ENCODE peak calls at places on chromosome 16, in six cellular contexts. Y is ureter; T is stimulated activated effector memory CD8-positive, alpha-beta T cell treated with anti-CD3 and anti-CD28 coated beads, Interleukin-12 subunit alpha, Interleukin-12 subunit beta, amount 100 ng/mL, for 72 hours; Q is breast epithelium; V is cardiac muscle cell; H is erythroblast. X is an unnamed sample.

GRCh38 chr16:85360323-85361277 is 248.3 kb upstream of the CIBAR2 start:
- DNase-seq in Y (peak), T (no peak), Q (no peak), V (no peak), H (no peak), X (no peak)

GRCh38 chr16:50185005-50185505 is 31.9 kb downstream of the TENT4B start:
- DNase-seq in Y (no peak), T (no peak), Q (no peak), V (no peak), H (no peak), X (no peak)

GRCh38 chr16:1278456-1278855 is 22.6 kb downstream of the TPSD1 start:
- DNase-seq in Y (no peak), T (no peak), Q (no peak), V (no peak), H (no peak), X (no peak)

GRCh38 chr16:71214771-71215381 is 15.6 kb downstream of the HYDIN start:
- DNase-seq in Y (no peak), T (no peak), Q (no peak), V (peak), H (peak), X (no peak)

GRCh38 chr16:1491327-1491726 is 1.8 kb upstream of the TELO2 start:
- DNase-seq in Y (no peak), T (no peak), Q (no peak), V (no peak), H (no peak), X (no peak)

GRCh38 chr16:30075503-30076275 is at the start of gene PPP4C:
- DNase-seq in Y (peak), T (peak), Q (peak), V (peak), H (peak), X (peak)

GRCh38 chr16:87028481-87029320 is 288.5 kb downstream of the C16orf95 start:
- DNase-seq in Y (no peak), T (no peak), Q (no peak), V (no peak), H (no peak), X (no peak)

GRCh38 chr16:10339777-10340752 is 45.8 kb upstream of the ATF7IP2 start:
- DNase-seq in Y (no peak), T (no peak), Q (no peak), V (no peak), H (peak), X (no peak)

GRCh38 chr16:14104066-14104465 is 32.9 kb downstream of the MRTFB start:
- DNase-seq in Y (no peak), T (no peak), Q (no peak), V (no peak), H (no peak), X (no peak)

GRCh38 chr16:84281077-84281476 is 13.6 kb upstream of the WFDC1 start:
- DNase-seq in Y (no peak), T (no peak), Q (no peak), V (peak), H (peak), X (no peak)

GRCh38 chr16:914453-914852 is 56.3 kb downstream of the LMF1 start:
- DNase-seq in Y (no peak), T (no peak), Q (no peak), V (no peak), H (peak), X (no peak)

GRCh38 chr16:85649978-85650863 is 37.1 kb downstream of the GSE1 start:
- DNase-seq in Y (no peak), T (no peak), Q (no peak), V (no peak), H (no peak), X (no peak)

GRCh38 chr16:64459402-64459801 is 662.5 kb downstream of the CDH11 start:
- DNase-seq in Y (no peak), T (no peak), Q (no peak), V (no peak), H (no peak), X (no peak)

GRCh38 chr16:19118938-19119431 is 5.2 kb downstream of the ITPRIPL2 start:
- DNase-seq in Y (no peak), T (peak), Q (peak), V (no peak), H (peak), X (no peak)

GRCh38 chr16:70520612-70521297 is 2.6 kb downstream of the COG4 start:
- DNase-seq in Y (no peak), T (peak), Q (no peak), V (no peak), H (peak), X (no peak)

GRCh38 chr16:88119881-88120280 is 168.6 kb downstream of the BANP start:
- DNase-seq in Y (no peak), T (no peak), Q (no peak), V (no peak), H (no peak), X (no peak)

GRCh38 chr16:85196976-85197375 is 84.7 kb upstream of the CIBAR2 start:
- DNase-seq in Y (no peak), T (no peak), Q (no peak), V (no peak), H (no peak), X (no peak)

GRCh38 chr16:23187341-23187740 is 4.8 kb downstream of the SCNN1G start:
- DNase-seq in Y (no peak), T (no peak), Q (no peak), V (no peak), H (no peak), X (no peak)

GRCh38 chr16:8958344-8958808 is 5.3 kb downstream of the USP7 start:
- DNase-seq in Y (no peak), T (peak), Q (no peak), V (no peak), H (peak), X (no peak)

GRCh38 chr16:66991545-66992077 is 3.2 kb downstream of the CES4A start:
- DNase-seq in Y (no peak), T (no peak), Q (no peak), V (no peak), H (no peak), X (no peak)

GRCh38 chr16:49409121-49409520 is 35.5 kb downstream of the C16orf78 start:
- DNase-seq in Y (no peak), T (no peak), Q (no peak), V (no peak), H (no peak), X (no peak)

GRCh38 chr16:57024894-57025680 is 35.7 kb downstream of the NLRC5 start:
- DNase-seq in Y (no peak), T (no peak), Q (no peak), V (no peak), H (no peak), X (no peak)

GRCh38 chr16:79001156-79001997 is 599.2 kb downstream of the MAF start:
- DNase-seq in Y (no peak), T (no peak), Q (no peak), V (peak), H (no peak), X (no peak)

GRCh38 chr16:69270395-69270794 is 40.8 kb upstream of the VPS4A start:
- DNase-seq in Y (no peak), T (no peak), Q (no peak), V (no peak), H (no peak), X (no peak)

GRCh38 chr16:24685539-24686432 is 43.7 kb upstream of the TNRC6A start:
- DNase-seq in Y (peak), T (no peak), Q (peak), V (peak), H (no peak), X (no peak)

GRCh38 chr16:57343131-57343731 is 15.4 kb upstream of the CCL22 start:
- DNase-seq in Y (no peak), T (no peak), Q (no peak), V (no peak), H (no peak), X (no peak)

GRCh38 chr16:23967018-23967417 is 131.2 kb downstream of the PRKCB start:
- DNase-seq in Y (no peak), T (no peak), Q (no peak), V (no peak), H (no peak), X (no peak)

GRCh38 chr16:75376475-75376907 is 56.8 kb downstream of the CFDP1 start:
- DNase-seq in Y (no peak), T (no peak), Q (no peak), V (no peak), H (no peak), X (no peak)

GRCh38 chr16:81610144-81610842 is 165.7 kb downstream of the CMIP start:
- DNase-seq in Y (peak), T (no peak), Q (peak), V (no peak), H (no peak), X (no peak)

GRCh38 chr16:59758848-59759247 is 1024.7 kb upstream of the GOT2 start:
- DNase-seq in Y (no peak), T (no peak), Q (no peak), V (no peak), H (no peak), X (no peak)

GRCh38 chr16:67305216-67306071 is 21.1 kb downstream of the KCTD19 start:
- DNase-seq in Y (no peak), T (no peak), Q (no peak), V (no peak), H (no peak), X (no peak)

GRCh38 chr16:85202631-85203461 is 90.6 kb upstream of the CIBAR2 start:
- DNase-seq in Y (peak), T (no peak), Q (peak), V (peak), H (no peak), X (no peak)

GRCh38 chr16:4591706-4592470 is 22.8 kb downstream of the UBALD1 start:
- DNase-seq in Y (no peak), T (no peak), Q (no peak), V (no peak), H (no peak), X (no peak)

GRCh38 chr16:81873843-81874752 is 95.0 kb downstream of the PLCG2 start:
- DNase-seq in Y (peak), T (peak), Q (peak), V (peak), H (peak), X (peak)

GRCh38 chr16:78249056-78249455 is 149.6 kb downstream of the WWOX start:
- DNase-seq in Y (no peak), T (no peak), Q (no peak), V (peak), H (no peak), X (no peak)

GRCh38 chr16:12321363-12321762 is 344.8 kb downstream of the SNX29 start:
- DNase-seq in Y (no peak), T (no peak), Q (no peak), V (peak), H (no peak), X (no peak)